ENCODE peak calls at places on chromosomes 5 and 9, in ten cellular contexts. Y is PC-3; O is heart left ventricle; H is lung; G is naive thymus-derived CD4-positive, alpha-beta T cell; D is HepG2; N is cardiac muscle cell; F is hepatocyte; Z is GM23248; I is CD8-positive, alpha-beta T cell. C is an unnamed sample.
A peak's percentile ranks its signal among the peaks of the same experiment; 100 is the strongest.

GRCh38 chr9:82332774-82333152 is 344.2 kb downstream of the SPATA31D1 start:
- DNase-seq in Y (peak; percentile 46), O (no peak), H (no peak), G (no peak), D (no peak), N (no peak), F (no peak), Z (peak; percentile 12), I (no peak), C (peak; percentile 13)

GRCh38 chr5:108788142-108788541 is 40.4 kb downstream of the FER start:
- DNase-seq in Y (no peak), O (peak; percentile 88), H (peak; percentile 49), G (no peak), D (no peak), N (no peak), F (no peak), Z (peak; percentile 24), I (no peak), C (no peak)

GRCh38 chr5:172102913-172103629 is 85.0 kb downstream of the STK10 start:
- DNase-seq in Y (peak; percentile 97), O (peak; percentile 73), H (peak; percentile 59), G (no peak), D (no peak), N (peak; percentile 28), F (peak; percentile 64), Z (peak; percentile 99), I (no peak), C (peak; percentile 99)

GRCh38 chr5:175894805-175895204 is 23.4 kb downstream of the CPLX2 start:
- DNase-seq in Y (no peak), O (no peak), H (no peak), G (no peak), D (no peak), N (no peak), F (no peak), Z (no peak), I (no peak), C (no peak)

GRCh38 chr9:73615557-73615956 is 463.9 kb downstream of the ANXA1 start:
- DNase-seq in Y (no peak), O (no peak), H (no peak), G (no peak), D (no peak), N (no peak), F (no peak), Z (no peak), I (no peak), C (no peak)

GRCh38 chr5:163433271-163433670 is 4.1 kb upstream of the CCNG1 start:
- DNase-seq in Y (no peak), O (no peak), H (no peak), G (no peak), D (no peak), N (no peak), F (no peak), Z (no peak), I (no peak), C (no peak)

GRCh38 chr9:132673355-132673754 is 3.1 kb downstream of the GTF3C4 start:
- DNase-seq in Y (peak; percentile 70), O (no peak), H (no peak), G (no peak), D (peak; percentile 64), N (peak; percentile 8), F (peak; percentile 60), Z (peak; percentile 82), I (no peak), C (no peak)

GRCh38 chr9:3261484-3261883 is 264.3 kb downstream of the RFX3 start:
- DNase-seq in Y (peak; percentile 40), O (no peak), H (no peak), G (no peak), D (no peak), N (no peak), F (no peak), Z (no peak), I (no peak), C (no peak)

GRCh38 chr5:179802950-179803562 is 3.6 kb downstream of the MGAT4B start:
- DNase-seq in Y (no peak), O (peak; percentile 22), H (no peak), G (no peak), D (no peak), N (no peak), F (no peak), Z (no peak), I (no peak), C (no peak)
- H3K4me1 ChIP-seq in Y (peaks cover 31% of the 10 kb centered on the region), O (peaks cover 37% of the 10 kb centered on the region), H (no peaks in the 10 kb centered on the region), G (peaks cover 26% of the 10 kb centered on the region), D (peaks cover 38% of the 10 kb centered on the region), N (peaks cover 22% of the 10 kb centered on the region), F (peaks cover 34% of the 10 kb centered on the region), Z (peaks cover 17% of the 10 kb centered on the region), I (peaks cover 33% of the 10 kb centered on the region), C (peaks cover 22% of the 10 kb centered on the region)

DNA sequence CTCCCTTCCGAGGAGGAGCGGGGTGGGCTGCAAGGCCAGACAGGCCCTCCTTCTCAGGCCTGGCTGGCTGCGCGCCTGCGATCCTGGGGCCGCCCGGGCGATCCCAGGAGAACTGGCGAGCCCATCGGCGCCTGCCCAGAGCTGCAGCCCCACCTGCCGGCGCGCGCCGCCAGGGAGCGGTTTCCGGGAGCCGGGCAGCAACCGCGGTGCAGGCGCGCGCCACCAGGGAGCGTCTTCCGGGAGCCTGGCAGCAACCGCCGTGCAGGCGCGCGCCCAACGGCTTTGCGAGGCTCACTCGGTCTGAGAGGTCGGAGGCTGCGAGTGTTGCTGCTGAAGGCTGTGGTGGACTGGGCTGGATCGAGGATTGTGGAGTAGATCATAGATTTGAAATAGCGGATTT is 668.7 kb downstream of the SPATA31A6 start:
- DNase-seq in Y (peak; percentile 32), O (peak; percentile 45), H (no peak), G (peak; percentile 25), D (peak; percentile 52), N (peak; percentile 58), F (peak; percentile 72), Z (peak; percentile 67), I (no peak), C (peak; percentile 30)
- H3K36me3 ChIP-seq in Y (no peaks in the 10 kb centered on the region), O (no peaks in the 10 kb centered on the region), H (no peaks in the 10 kb centered on the region), G (no peaks in the 10 kb centered on the region), D (no peaks in the 10 kb centered on the region), N (no peaks in the 10 kb centered on the region), F (no peaks in the 10 kb centered on the region), Z (no peaks in the 10 kb centered on the region), I (no peaks in the 10 kb centered on the region), C (no peaks in the 10 kb centered on the region)

GRCh38 chr9:123990427-123990826 is 21.1 kb upstream of the LHX2 start:
- DNase-seq in Y (no peak), O (no peak), H (no peak), G (no peak), D (no peak), N (no peak), F (no peak), Z (no peak), I (no peak), C (no peak)
- H3K27me3 ChIP-seq in Y (peaks cover 26% of the 10 kb centered on the region), O (peaks cover 9% of the 10 kb centered on the region), H (peaks cover 9% of the 10 kb centered on the region), G (no peaks in the 10 kb centered on the region), D (peaks cover 2% of the 10 kb centered on the region), N (peaks cover 70% of the 10 kb centered on the region), F (peaks cover 52% of the 10 kb centered on the region), Z (peaks cover 62% of the 10 kb centered on the region), I (no peaks in the 10 kb centered on the region), C (peaks cover 18% of the 10 kb centered on the region)

DNA sequence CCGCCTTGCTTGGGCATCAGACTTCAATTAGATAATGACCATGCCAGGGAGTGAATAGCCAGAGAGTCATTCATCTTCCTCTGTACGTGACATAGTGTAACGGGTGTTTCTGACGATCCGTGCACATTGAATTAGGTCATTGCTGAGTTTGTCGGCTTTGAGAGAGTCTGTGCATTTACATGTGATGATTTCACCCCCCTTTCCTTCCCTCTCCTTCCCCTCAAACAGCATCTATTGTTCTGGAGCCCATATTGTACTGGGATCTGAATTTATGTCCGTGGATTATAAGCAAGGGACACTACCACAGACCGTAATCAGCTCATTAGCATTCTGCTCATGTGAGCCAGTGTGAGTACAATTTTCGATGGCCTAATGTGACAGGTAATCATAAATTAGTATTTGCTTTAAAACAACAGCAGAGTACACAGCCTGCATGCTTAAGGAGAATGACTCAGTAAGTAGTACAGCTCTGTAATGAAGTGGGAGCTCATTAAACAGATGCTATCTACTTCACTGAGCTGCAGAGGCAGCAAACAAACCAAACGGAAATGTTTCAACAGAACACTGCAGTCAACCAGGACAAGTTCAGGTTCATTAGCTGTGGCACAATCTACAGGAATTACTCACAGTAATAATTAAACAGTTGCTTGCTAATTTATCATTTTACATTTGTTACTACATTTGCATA is 302.1 kb downstream of the CSNK1G3 start:
- DNase-seq in Y (peak; percentile 34), O (no peak), H (no peak), G (no peak), D (no peak), N (peak; percentile 64), F (peak; percentile 64), Z (peak; percentile 35), I (no peak), C (no peak)
- H3K4me1 ChIP-seq in Y (peaks cover 18% of the 10 kb centered on the region), O (peaks cover 27% of the 10 kb centered on the region), H (peaks cover 16% of the 10 kb centered on the region), G (no peaks in the 10 kb centered on the region), D (peaks cover 10% of the 10 kb centered on the region), N (peaks cover 70% of the 10 kb centered on the region), F (peaks cover 27% of the 10 kb centered on the region), Z (peaks cover 10% of the 10 kb centered on the region), I (no peaks in the 10 kb centered on the region), C (peaks cover 19% of the 10 kb centered on the region)

DNA sequence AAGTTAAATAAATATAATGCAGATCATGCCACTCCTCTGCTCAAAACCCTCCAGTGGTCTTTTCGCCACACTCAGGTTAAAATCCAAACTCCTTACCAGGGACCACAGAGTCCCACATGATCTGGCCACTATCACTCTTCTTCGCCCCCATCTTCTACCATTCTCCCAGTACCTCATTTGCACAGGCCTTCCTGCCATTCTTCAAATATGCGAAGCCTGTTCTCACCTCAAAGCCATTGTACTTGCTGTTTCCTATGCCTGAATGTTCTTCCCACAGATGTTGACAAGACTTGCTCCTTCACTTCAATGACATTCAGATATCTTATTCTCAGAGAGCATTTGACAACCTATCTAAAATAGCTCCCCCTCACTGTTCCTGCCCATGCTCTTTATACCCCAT is 10.9 kb downstream of the TEX10 start:
- DNase-seq in Y (no peak), O (no peak), H (no peak), G (no peak), D (no peak), N (no peak), F (no peak), Z (no peak), I (no peak), C (no peak)
- H3K36me3 ChIP-seq in Y (peaks cover 20% of the 10 kb centered on the region), O (peaks cover 3% of the 10 kb centered on the region), H (peaks cover 7% of the 10 kb centered on the region), G (peaks cover 12% of the 10 kb centered on the region), D (peaks cover 51% of the 10 kb centered on the region), N (peaks cover 8% of the 10 kb centered on the region), F (peaks cover 5% of the 10 kb centered on the region), Z (peaks cover 6% of the 10 kb centered on the region), I (peaks cover 9% of the 10 kb centered on the region), C (peaks cover 49% of the 10 kb centered on the region)

GRCh38 chr9:107491081-107492053 is 1.8 kb upstream of the KLF4 start:
- DNase-seq in Y (no peak), O (peak; percentile 38), H (no peak), G (no peak), D (no peak), N (peak; percentile 18), F (peak; percentile 46), Z (peak; percentile 53), I (no peak), C (no peak)
- H3K27me3 ChIP-seq in Y (no peaks in the 10 kb centered on the region), O (no peaks in the 10 kb centered on the region), H (no peaks in the 10 kb centered on the region), G (no peaks in the 10 kb centered on the region), D (no peaks in the 10 kb centered on the region), N (peaks cover 86% of the 10 kb centered on the region), F (no peaks in the 10 kb centered on the region), Z (no peaks in the 10 kb centered on the region), I (no peaks in the 10 kb centered on the region), C (no peaks in the 10 kb centered on the region)

GRCh38 chr5:67119010-67119409 is 77.6 kb downstream of the CD180 start:
- DNase-seq in Y (no peak), O (no peak), H (no peak), G (no peak), D (no peak), N (no peak), F (no peak), Z (no peak), I (no peak), C (no peak)
- H3K4me1 ChIP-seq in Y (no peaks in the 10 kb centered on the region), O (no peaks in the 10 kb centered on the region), H (peaks cover 3% of the 10 kb centered on the region), G (no peaks in the 10 kb centered on the region), D (peaks cover 12% of the 10 kb centered on the region), N (peaks cover 46% of the 10 kb centered on the region), F (no peaks in the 10 kb centered on the region), Z (no peaks in the 10 kb centered on the region), I (no peaks in the 10 kb centered on the region), C (no peaks in the 10 kb centered on the region)

GRCh38 chr5:135029468-135030122 is 4.4 kb downstream of the PITX1 start:
- DNase-seq in Y (no peak), O (no peak), H (no peak), G (no peak), D (no peak), N (no peak), F (no peak), Z (no peak), I (no peak), C (no peak)
- H3K36me3 ChIP-seq in Y (no peaks in the 10 kb centered on the region), O (no peaks in the 10 kb centered on the region), H (no peaks in the 10 kb centered on the region), G (no peaks in the 10 kb centered on the region), D (peaks cover 14% of the 10 kb centered on the region), N (no peaks in the 10 kb centered on the region), F (no peaks in the 10 kb centered on the region), Z (no peaks in the 10 kb centered on the region), I (no peaks in the 10 kb centered on the region), C (peaks cover 31% of the 10 kb centered on the region)

C was measured in SJSA1.